ENCODE peak calls at places on chromosome 6, in seven cellular contexts. O, E, F, D, A, X and J are unnamed samples.

GRCh38 chr6:150334790-150335783 is 33.7 kb upstream of the IYD start:
- DNase-seq in O (peak; percentile 69), E (no peak), F (peak; percentile 80), D (no peak), A (peak; percentile 84), X (peak; percentile 51), J (no peak)

GRCh38 chr6:139472341-139473038 is 98.0 kb upstream of the CITED2 start:
- DNase-seq in O (peak; percentile 63), E (no peak), F (no peak), D (no peak), A (no peak), X (no peak), J (no peak)

GRCh38 chr6:87182321-87182720 is 27.0 kb downstream of the ZNF292 start:
- DNase-seq in O (no peak), E (no peak), F (no peak), D (peak; percentile 51), A (no peak), X (no peak), J (no peak)

GRCh38 chr6:79713701-79714322 is 82.7 kb downstream of the SH3BGRL2 start:
- DNase-seq in O (peak; percentile 29), E (no peak), F (peak; percentile 47), D (no peak), A (peak; percentile 63), X (peak; percentile 52), J (no peak)

GRCh38 chr6:102549221-102549874 is 1155.8 kb downstream of the GRIK2 start:
- DNase-seq in O (no peak), E (no peak), F (no peak), D (no peak), A (no peak), X (no peak), J (no peak)

GRCh38 chr6:36461646-36462045 is 18.8 kb downstream of the KCTD20 start:
- DNase-seq in O (no peak), E (no peak), F (no peak), D (no peak), A (no peak), X (no peak), J (no peak)

GRCh38 chr6:152863618-152864326 is 113.2 kb downstream of the VIP start:
- DNase-seq in O (peak; percentile 52), E (peak; percentile 20), F (peak; percentile 65), D (no peak), A (peak; percentile 88), X (peak; percentile 73), J (no peak)

GRCh38 chr6:35280903-35281302 is 16.7 kb upstream of the DEF6 start:
- DNase-seq in O (peak; percentile 12), E (no peak), F (no peak), D (no peak), A (no peak), X (no peak), J (no peak)

GRCh38 chr6:21115111-21115510 is 478.4 kb upstream of the SOX4 start:
- DNase-seq in O (peak; percentile 76), E (no peak), F (no peak), D (no peak), A (peak; percentile 73), X (peak; percentile 9), J (no peak)

GRCh38 chr6:72140795-72141194 is 254.4 kb downstream of the RIMS1 start:
- DNase-seq in O (no peak), E (no peak), F (no peak), D (no peak), A (no peak), X (no peak), J (no peak)

GRCh38 chr6:106574729-106575458 is 54.4 kb downstream of the RTN4IP1 start:
- DNase-seq in O (peak; percentile 88), E (no peak), F (peak; percentile 73), D (no peak), A (peak; percentile 18), X (no peak), J (no peak)

GRCh38 chr6:165644586-165645266 is 18.3 kb downstream of the PDE10A start:
- DNase-seq in O (no peak), E (no peak), F (no peak), D (no peak), A (no peak), X (no peak), J (no peak)

GRCh38 chr6:105077592-105078463 is 102.0 kb downstream of the POPDC3 start:
- DNase-seq in O (peak; percentile 40), E (no peak), F (peak; percentile 44), D (no peak), A (no peak), X (no peak), J (no peak)

GRCh38 chr6:166678426-166678825 is 51.4 kb upstream of the RPS6KA2 start:
- DNase-seq in O (peak; percentile 82), E (no peak), F (peak; percentile 54), D (no peak), A (no peak), X (no peak), J (peak; percentile 12)

GRCh38 chr6:96522469-96523009 is 933 bp downstream of the UFL1 start:
- DNase-seq in O (peak; percentile 32), E (peak; percentile 2), F (no peak), D (peak; percentile 16), A (no peak), X (no peak), J (no peak)

GRCh38 chr6:20661721-20662120 is 127.5 kb downstream of the CDKAL1 start:
- DNase-seq in O (peak; percentile 48), E (no peak), F (no peak), D (no peak), A (no peak), X (no peak), J (no peak)

GRCh38 chr6:83927470-83927869 is 68.0 kb downstream of the CYB5R4 start:
- DNase-seq in O (no peak), E (no peak), F (no peak), D (no peak), A (no peak), X (no peak), J (no peak)

GRCh38 chr6:149059557-149059956 is 258.0 kb upstream of the TAB2 start:
- DNase-seq in O (peak; percentile 37), E (no peak), F (no peak), D (no peak), A (no peak), X (no peak), J (no peak)

GRCh38 chr6:156865019-156865629 is 87.9 kb downstream of the ARID1B start:
- DNase-seq in O (no peak), E (no peak), F (no peak), D (no peak), A (no peak), X (no peak), J (no peak)

GRCh38 chr6:5204340-5204739 is 56.4 kb downstream of the LYRM4 start:
- DNase-seq in O (no peak), E (no peak), F (no peak), D (no peak), A (no peak), X (no peak), J (no peak)

GRCh38 chr6:144077881-144078280 is 17.5 kb downstream of the SF3B5 start:
- DNase-seq in O (no peak), E (no peak), F (no peak), D (no peak), A (no peak), X (no peak), J (no peak)

GRCh38 chr6:83459663-83460062 is 28.8 kb upstream of the ME1 start:
- DNase-seq in O (no peak), E (no peak), F (no peak), D (no peak), A (no peak), X (no peak), J (no peak)

GRCh38 chr6:121319603-121320002 is 14.7 kb downstream of the TBC1D32 start:
- DNase-seq in O (no peak), E (no peak), F (no peak), D (no peak), A (no peak), X (no peak), J (no peak)
- H3K4me3 ChIP-seq in O (no peak overlapping the region), E (no peak overlapping the region), F (no peak overlapping the region), D (no peak overlapping the region), A (no peak overlapping the region), X (no peak overlapping the region), J (no peak overlapping the region)

GRCh38 chr6:114449659-114450058 is 106.8 kb upstream of the HS3ST5 start:
- DNase-seq in O (no peak), E (no peak), F (no peak), D (no peak), A (no peak), X (no peak), J (no peak)

GRCh38 chr6:114452785-114453401 is 110.1 kb upstream of the HS3ST5 start:
- DNase-seq in O (no peak), E (no peak), F (no peak), D (no peak), A (no peak), X (no peak), J (no peak)

DNA sequence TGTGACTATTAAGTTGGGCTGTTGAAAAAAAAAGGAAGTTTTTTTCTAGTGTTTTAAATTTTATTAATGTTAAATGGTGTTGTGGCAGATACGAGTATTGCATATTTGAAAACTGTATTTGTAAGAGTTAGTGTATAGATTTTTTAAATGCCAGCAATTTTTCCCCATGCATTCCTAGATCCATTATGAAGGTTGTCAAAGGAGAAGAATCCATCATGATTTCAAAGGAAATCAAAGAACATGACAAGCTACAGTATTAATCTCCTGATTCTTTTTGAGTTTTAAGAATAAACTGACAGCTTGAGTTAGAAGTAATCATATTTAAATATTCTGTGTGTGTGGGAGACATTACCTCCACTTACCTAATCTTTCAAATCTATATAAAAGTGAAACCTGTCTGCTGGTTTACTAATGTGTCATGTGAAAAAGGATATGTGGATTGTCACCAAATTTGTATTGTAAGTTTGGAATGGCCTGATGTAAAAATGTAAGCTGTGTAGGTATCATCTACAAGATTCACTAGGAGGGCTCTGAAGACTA is 111.0 kb upstream of the HS3ST5 start:
- DNase-seq in O (no peak), E (no peak), F (no peak), D (no peak), A (no peak), X (no peak), J (no peak)
- TF ChIP-seq CTCF in O (no peak), E (no peak), F (no peak), D (no peak), A (no peak), X (no peak), J (no peak)

DNA sequence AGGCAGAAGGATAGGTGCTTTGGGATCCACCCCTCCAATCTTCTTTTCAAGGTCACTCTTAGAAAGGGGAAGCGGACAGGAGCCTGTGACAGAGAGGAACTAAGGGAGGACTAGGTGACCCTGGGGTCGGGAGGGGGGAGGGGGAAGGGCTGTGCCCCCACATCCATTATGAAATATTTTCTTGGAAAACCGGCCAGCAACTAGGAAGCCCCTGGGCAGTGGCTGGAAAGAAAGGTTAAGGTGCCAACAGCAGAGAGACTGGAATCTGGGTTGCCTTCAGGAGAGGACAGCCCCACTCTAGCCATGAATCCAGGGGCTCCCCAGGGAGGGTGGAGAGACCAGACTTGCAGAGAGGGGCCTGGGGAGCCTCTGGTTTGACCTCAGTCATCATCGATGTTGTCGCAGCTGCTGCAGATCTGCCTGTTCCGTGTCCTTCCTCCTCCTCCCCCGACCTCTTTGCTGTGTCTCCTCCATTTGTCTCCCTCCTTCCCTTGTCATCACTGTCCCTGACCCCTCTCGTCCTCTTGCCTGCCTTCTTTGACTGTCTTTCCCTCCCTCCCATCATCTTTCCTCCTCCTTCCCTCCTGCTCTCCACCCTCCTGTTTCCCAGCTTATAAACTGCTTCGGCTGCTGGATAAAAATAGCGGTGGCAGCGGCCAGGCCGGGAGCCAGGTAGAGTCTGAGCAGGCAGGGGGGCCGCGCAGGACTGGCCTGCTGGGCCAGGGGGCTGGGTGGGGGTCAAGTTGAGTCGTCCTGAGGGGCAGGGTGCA is 3.2 kb downstream of the SLC29A1 start:
- DNase-seq in O (no peak), E (no peak), F (no peak), D (no peak), A (peak; percentile 51), X (peak; percentile 64), J (no peak)
- H3K36me3 ChIP-seq in O (peaks cover 2% of the 10 kb centered on the region), E (no peaks in the 10 kb centered on the region), F (peaks cover 10% of the 10 kb centered on the region), D (peaks cover 11% of the 10 kb centered on the region), A (no peaks in the 10 kb centered on the region), X (peaks cover 26% of the 10 kb centered on the region), J (peaks cover 18% of the 10 kb centered on the region)

GRCh38 chr6:31202259-31203166 is 32.0 kb upstream of the POU5F1 start:
- DNase-seq in O (no peak), E (no peak), F (no peak), D (no peak), A (no peak), X (no peak), J (no peak)
- H3K4me3 ChIP-seq in O (no peak overlapping the region), E (no peak overlapping the region), F (peak overlapping the region; percentile 34), D (peak overlapping the region; percentile 32), A (no peak overlapping the region), X (no peak overlapping the region), J (no peak overlapping the region)